ENCODE peak calls at places on chromosomes 7 and 10, in nine cellular contexts. C, K, E, T, S, Q, F, L and Y are unnamed samples.

GRCh38 chr10:78870458-78870857 is 198.3 kb upstream of the ZMIZ1 start:
- DNase-seq in C (no peak), K (no peak), E (no peak), T (no peak), S (no peak), Q (no peak), F (no peak), L (no peak), Y (no peak)

GRCh38 chr10:118218562-118218961 is 123.6 kb downstream of the FAM204A start:
- DNase-seq in C (no peak), K (no peak), E (no peak), T (no peak), S (no peak), Q (no peak), F (no peak), L (no peak), Y (no peak)

GRCh38 chr7:114921636-114922150 is at the start of gene MDFIC:
- DNase-seq in C (peak; percentile 23), K (no peak), E (peak; percentile 27), T (peak; percentile 10), S (peak; percentile 28), Q (no peak), F (peak; percentile 75), L (peak; percentile 77), Y (peak; percentile 38)

GRCh38 chr10:104036518-104037260 is 49.0 kb downstream of the COL17A1 start:
- DNase-seq in C (no peak), K (no peak), E (no peak), T (no peak), S (no peak), Q (no peak), F (no peak), L (no peak), Y (no peak)

GRCh38 chr7:111384065-111384891 is 178.0 kb downstream of the IMMP2L start:
- DNase-seq in C (no peak), K (peak; percentile 73), E (no peak), T (no peak), S (no peak), Q (no peak), F (no peak), L (peak; percentile 11), Y (no peak)

GRCh38 chr10:31617767-31618166 is 298.8 kb downstream of the ZEB1 start:
- DNase-seq in C (no peak), K (no peak), E (no peak), T (no peak), S (no peak), Q (no peak), F (no peak), L (no peak), Y (no peak)

GRCh38 chr7:25852249-25852994 is 299.6 kb upstream of the NFE2L3 start:
- DNase-seq in C (peak; percentile 88), K (no peak), E (peak; percentile 53), T (no peak), S (no peak), Q (no peak), F (peak; percentile 75), L (no peak), Y (peak; percentile 79)

GRCh38 chr10:113965077-113965476 is 78.6 kb upstream of the ADRB1 start:
- DNase-seq in C (no peak), K (no peak), E (no peak), T (no peak), S (no peak), Q (no peak), F (no peak), L (no peak), Y (no peak)

GRCh38 chr7:70142247-70142932 is 544.1 kb downstream of the AUTS2 start:
- DNase-seq in C (no peak), K (no peak), E (no peak), T (no peak), S (no peak), Q (no peak), F (no peak), L (no peak), Y (no peak)

GRCh38 chr7:138316421-138317043 is 143.5 kb upstream of the TRIM24 start:
- DNase-seq in C (no peak), K (no peak), E (no peak), T (no peak), S (no peak), Q (no peak), F (no peak), L (no peak), Y (no peak)

GRCh38 chr10:79069325-79070090 is 742 bp downstream of the ZMIZ1 start:
- DNase-seq in C (peak; percentile 54), K (no peak), E (peak; percentile 61), T (no peak), S (peak; percentile 60), Q (no peak), F (peak; percentile 92), L (peak; percentile 67), Y (peak; percentile 64)

GRCh38 chr10:119087271-119087897 is 6.8 kb upstream of the EIF3A start:
- DNase-seq in C (no peak), K (no peak), E (no peak), T (no peak), S (no peak), Q (no peak), F (no peak), L (no peak), Y (no peak)

GRCh38 chr10:78981257-78981969 is 87.4 kb upstream of the ZMIZ1 start:
- DNase-seq in C (no peak), K (no peak), E (no peak), T (no peak), S (no peak), Q (no peak), F (no peak), L (no peak), Y (no peak)

GRCh38 chr7:101990811-101991418 is 173.5 kb downstream of the CUX1 start:
- DNase-seq in C (no peak), K (no peak), E (no peak), T (no peak), S (no peak), Q (no peak), F (peak; percentile 87), L (no peak), Y (peak; percentile 63)

GRCh38 chr7:46168671-46169383 is 247.8 kb upstream of the IGFBP3 start:
- DNase-seq in C (no peak), K (peak; percentile 72), E (no peak), T (no peak), S (peak; percentile 87), Q (no peak), F (no peak), L (no peak), Y (no peak)

GRCh38 chr7:27662490-27663205 is at the start of gene HIBADH:
- DNase-seq in C (peak; percentile 99), K (peak; percentile 99), E (peak; percentile 99), T (peak; percentile 99), S (peak; percentile 100), Q (peak; percentile 99), F (peak; percentile 99), L (peak; percentile 99), Y (peak; percentile 99)
- TF ChIP-seq POLR2A in C (peak; percentile 91), K (peak; percentile 62), E (peak; percentile 96), T (peak; percentile 90), S (peak; percentile 88), Q (no peak), F (no peak), L (peak; percentile 84), Y (peak; percentile 90)

GRCh38 chr7:86963599-86964230 is 95.7 kb downstream of the ELAPOR2 start:
- DNase-seq in C (no peak), K (no peak), E (no peak), T (no peak), S (no peak), Q (no peak), F (no peak), L (no peak), Y (no peak)

GRCh38 chr7:86966920-86967319 is 92.5 kb downstream of the ELAPOR2 start:
- DNase-seq in C (no peak), K (no peak), E (no peak), T (no peak), S (no peak), Q (no peak), F (no peak), L (no peak), Y (no peak)

GRCh38 chr7:86962623-86963022 is 96.8 kb downstream of the ELAPOR2 start:
- DNase-seq in C (no peak), K (no peak), E (no peak), T (no peak), S (no peak), Q (no peak), F (no peak), L (no peak), Y (no peak)

GRCh38 chr7:86965727-86966120 is 93.7 kb downstream of the ELAPOR2 start:
- DNase-seq in C (no peak), K (no peak), E (no peak), T (no peak), S (no peak), Q (no peak), F (no peak), L (no peak), Y (no peak)

DNA sequence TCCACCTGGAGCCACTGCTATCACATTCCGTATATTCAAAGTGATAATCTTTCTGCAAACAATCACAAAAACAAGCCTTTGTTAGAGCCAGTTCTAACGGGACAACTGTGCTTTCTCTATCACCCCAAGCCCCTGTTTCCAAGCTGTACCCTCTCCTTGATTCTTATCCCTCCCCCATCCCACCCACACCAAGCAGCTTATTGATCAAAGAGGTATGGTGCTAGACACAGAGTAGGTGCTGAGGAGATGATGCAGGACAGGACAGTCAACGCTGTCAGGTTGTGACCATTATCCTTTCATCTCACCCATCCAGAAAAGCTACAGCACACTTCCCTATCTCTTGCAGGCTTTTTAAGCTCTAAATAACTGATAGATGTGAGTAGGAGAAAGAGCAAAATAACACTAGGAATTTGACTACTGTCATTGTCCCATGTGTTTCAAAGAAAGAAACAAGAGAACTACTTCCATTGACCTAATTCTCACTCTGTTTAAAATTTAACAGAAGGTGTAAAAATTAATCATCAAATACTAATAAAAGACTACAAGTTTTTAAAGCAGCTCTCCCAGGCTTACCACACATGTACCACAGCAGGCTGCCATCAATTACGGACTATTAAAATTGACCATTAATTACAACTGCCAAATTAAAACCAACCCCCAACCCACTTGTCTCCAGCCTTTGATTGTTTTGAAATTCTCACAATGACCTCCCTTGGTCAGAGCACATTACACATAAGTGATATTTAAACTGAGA is 94.3 kb downstream of the ELAPOR2 start:
- DNase-seq in C (no peak), K (no peak), E (no peak), T (no peak), S (no peak), Q (no peak), F (no peak), L (no peak), Y (no peak)
- TF ChIP-seq CTCF in C (no peak), K (no peak), E (no peak), T (no peak), S (no peak), Q (no peak), F (no peak), L (no peak), Y (no peak)

GRCh38 chr7:47303695-47304453 is 278.0 kb downstream of the TNS3 start:
- DNase-seq in C (no peak), K (no peak), E (no peak), T (no peak), S (no peak), Q (no peak), F (no peak), L (no peak), Y (no peak)
- H3K36me3 ChIP-seq in C (no peaks in the 10 kb centered on the region), K (peaks cover 50% of the 10 kb centered on the region), E (no peaks in the 10 kb centered on the region), T (no peaks in the 10 kb centered on the region), S (no peaks in the 10 kb centered on the region), Q (no peaks in the 10 kb centered on the region), F (peaks cover 38% of the 10 kb centered on the region), L (peaks cover 48% of the 10 kb centered on the region), Y (no peaks in the 10 kb centered on the region)

DNA sequence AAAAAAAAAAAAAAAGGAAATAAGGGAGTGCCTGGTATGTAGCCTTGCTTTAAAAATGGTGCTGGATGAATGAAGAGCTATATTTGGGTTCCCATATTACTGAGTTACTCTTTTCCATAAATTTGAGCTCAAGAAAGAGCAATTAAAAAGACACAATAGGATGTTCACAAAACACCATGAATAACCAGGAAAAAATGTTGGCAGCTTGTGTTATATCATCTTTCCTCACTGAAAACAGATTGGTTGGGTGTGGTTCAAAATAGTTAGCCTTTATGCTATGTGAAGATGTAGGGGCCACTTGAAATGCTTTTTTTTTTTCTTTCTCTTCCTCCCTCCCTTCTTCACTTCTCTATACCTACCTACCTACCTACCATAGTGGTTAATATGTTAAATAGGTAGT is 256.9 kb downstream of the STK31 start:
- DNase-seq in C (no peak), K (no peak), E (no peak), T (no peak), S (no peak), Q (no peak), F (no peak), L (no peak), Y (no peak)
- TF ChIP-seq POLR2A in C (no peak), K (no peak), E (no peak), T (no peak), S (no peak), Q (no peak), F (no peak), L (no peak), Y (no peak)